ENCODE peak calls at places on chromosomes 1 and 21, in six cellular contexts. B, M, R, N, P and Z are unnamed samples.

GRCh38 chr1:42305639-42306038 is 29.4 kb downstream of the FOXJ3 start:
- DNase-seq in M (no peak), N (no peak), B (no peak), P (no peak), R (no peak), Z (no peak)

GRCh38 chr21:45985471-45986315 is 4.1 kb downstream of the COL6A1 start:
- DNase-seq in R (no peak), M (no peak), N (no peak), B (no peak), P (no peak), Z (no peak)

GRCh38 chr1:45297604-45298356 is 28.9 kb upstream of the HPDL start:
- DNase-seq in R (no peak), P (no peak), M (no peak), B (no peak), N (no peak), Z (peak)

GRCh38 chr21:42243026-42243425 is 24.1 kb downstream of the ABCG1 start:
- DNase-seq in B (no peak), P (no peak), N (no peak), R (no peak), M (no peak), Z (no peak)

GRCh38 chr1:218397752-218398339 is 52.7 kb downstream of the TGFB2 start:
- DNase-seq in P (no peak), B (no peak), M (no peak), N (no peak), R (no peak), Z (no peak)

GRCh38 chr1:226482196-226482595 is 66.4 kb upstream of the STUM start:
- DNase-seq in N (no peak), P (no peak), M (no peak), R (no peak), B (no peak), Z (no peak)

GRCh38 chr1:180584869-180585268 is 26.1 kb downstream of the OVAAL start:
- DNase-seq in P (no peak), R (no peak), M (no peak), N (no peak), B (no peak), Z (no peak)

GRCh38 chr1:215284966-215285365 is 202.4 kb downstream of the KCNK2 start:
- DNase-seq in B (no peak), M (no peak), P (no peak), R (no peak), N (no peak), Z (no peak)

GRCh38 chr1:106717561-106717960 is 338.9 kb upstream of the PRMT6 start:
- DNase-seq in B (no peak), M (no peak), N (no peak), R (no peak), P (no peak), Z (no peak)

GRCh38 chr21:44710756-44711326 is 531 bp downstream of the TSPEAR start:
- DNase-seq in B (no peak), P (no peak), M (no peak), N (peak), R (no peak), Z (no peak)

GRCh38 chr1:7401814-7402547 is 369.1 kb upstream of the VAMP3 start:
- DNase-seq in R (peak), P (no peak), M (no peak), B (peak), N (peak), Z (no peak)

GRCh38 chr1:169133801-169134558 is 27.5 kb downstream of the ATP1B1 start:
- DNase-seq in B (no peak), P (no peak), M (no peak), N (no peak), R (no peak), Z (no peak)

GRCh38 chr1:92599184-92599583 is 112.5 kb upstream of the GFI1 start:
- DNase-seq in B (no peak), M (no peak), P (no peak), N (no peak), R (peak), Z (no peak)

GRCh38 chr1:234313171-234313570 is 60.1 kb upstream of the COA6 start:
- DNase-seq in B (no peak), N (no peak), R (no peak), M (no peak), P (no peak), Z (no peak)

GRCh38 chr1:3430406-3430805 is 24.1 kb upstream of the ARHGEF16 start:
- DNase-seq in B (no peak), R (no peak), P (no peak), N (no peak), M (no peak), Z (no peak)

GRCh38 chr1:202272446-202272845 is 69.3 kb downstream of the UBE2T start:
- DNase-seq in P (no peak), M (no peak), B (no peak), R (no peak), N (peak), Z (no peak)
- H3K27ac ChIP-seq in P (no peak), M (no peak), B (no peak), R (no peak), N (no peak), Z (no peak)

GRCh38 chr1:59393211-59394180 is 96.6 kb downstream of the FGGY start:
- DNase-seq in R (peak), B (peak), P (peak), M (no peak), N (no peak), Z (no peak)

GRCh38 chr1:59389847-59390246 is 93.0 kb downstream of the FGGY start:
- DNase-seq in N (no peak), B (no peak), R (no peak), P (no peak), M (no peak), Z (no peak)

GRCh38 chr1:59394706-59395417 is 98.0 kb downstream of the FGGY start:
- DNase-seq in P (no peak), N (no peak), R (no peak), M (no peak), B (no peak), Z (no peak)

GRCh38 chr1:59390307-59390706 is 93.4 kb downstream of the FGGY start:
- DNase-seq in B (no peak), R (no peak), N (no peak), M (no peak), P (no peak), Z (no peak)

DNA sequence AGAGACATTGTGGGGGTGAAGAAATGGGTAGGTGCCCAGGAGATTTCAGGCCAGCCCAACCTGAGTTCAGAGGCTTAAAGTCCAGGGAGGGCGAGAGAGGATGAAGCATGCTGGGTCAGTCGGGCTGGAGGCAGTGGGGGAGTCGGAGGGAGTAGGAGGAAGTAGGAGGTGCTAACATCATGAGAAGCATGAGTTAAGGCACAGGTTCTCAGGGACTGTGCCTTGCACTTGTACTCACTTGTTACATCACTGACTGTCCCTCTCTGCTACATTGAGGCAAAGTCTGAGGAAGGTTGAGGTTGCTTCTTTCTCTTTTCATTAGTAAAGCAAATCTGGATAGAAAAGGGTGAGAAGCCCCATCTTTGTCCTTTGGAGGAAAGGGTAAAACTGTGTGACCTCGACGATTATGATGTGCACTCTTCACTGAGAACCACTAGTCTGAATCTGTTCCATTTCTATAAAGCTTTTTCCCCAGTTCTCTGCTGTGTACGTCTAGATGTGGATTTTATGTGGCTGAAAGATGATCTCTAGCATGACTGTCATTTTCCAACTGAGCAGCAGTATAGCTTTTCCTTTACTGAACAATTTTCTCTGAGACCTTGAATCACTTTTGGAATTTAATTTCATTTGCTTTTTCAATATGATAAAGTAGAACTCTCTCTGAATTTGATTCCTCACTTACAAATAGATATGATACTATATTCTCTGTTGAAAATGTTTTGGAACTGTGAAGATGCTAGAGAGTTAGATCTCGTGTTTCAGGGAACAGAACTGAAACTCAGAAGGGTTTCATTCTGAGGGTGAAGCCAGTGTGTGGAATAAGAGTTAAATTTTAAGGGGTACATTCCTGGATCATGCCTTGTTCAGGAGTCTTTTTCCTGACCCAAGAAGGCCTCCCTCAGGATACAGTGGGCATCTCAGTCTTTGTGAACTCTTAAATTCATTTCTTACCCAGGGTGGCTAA is 94.6 kb downstream of the FGGY start:
- DNase-seq in B (no peak), R (no peak), N (no peak), M (no peak), P (no peak), Z (no peak)
- H3K27ac ChIP-seq in B (no peak), R (no peak), N (no peak), M (no peak), P (no peak), Z (no peak)

GRCh38 chr1:172360960-172361359 is 59.5 kb upstream of the C1orf105 start:
- DNase-seq in N (no peak), P (no peak), B (no peak), R (no peak), M (no peak), Z (no peak)
- H3K27ac ChIP-seq in N (peak), P (peak), B (no peak), R (no peak), M (no peak), Z (no peak)

DNA sequence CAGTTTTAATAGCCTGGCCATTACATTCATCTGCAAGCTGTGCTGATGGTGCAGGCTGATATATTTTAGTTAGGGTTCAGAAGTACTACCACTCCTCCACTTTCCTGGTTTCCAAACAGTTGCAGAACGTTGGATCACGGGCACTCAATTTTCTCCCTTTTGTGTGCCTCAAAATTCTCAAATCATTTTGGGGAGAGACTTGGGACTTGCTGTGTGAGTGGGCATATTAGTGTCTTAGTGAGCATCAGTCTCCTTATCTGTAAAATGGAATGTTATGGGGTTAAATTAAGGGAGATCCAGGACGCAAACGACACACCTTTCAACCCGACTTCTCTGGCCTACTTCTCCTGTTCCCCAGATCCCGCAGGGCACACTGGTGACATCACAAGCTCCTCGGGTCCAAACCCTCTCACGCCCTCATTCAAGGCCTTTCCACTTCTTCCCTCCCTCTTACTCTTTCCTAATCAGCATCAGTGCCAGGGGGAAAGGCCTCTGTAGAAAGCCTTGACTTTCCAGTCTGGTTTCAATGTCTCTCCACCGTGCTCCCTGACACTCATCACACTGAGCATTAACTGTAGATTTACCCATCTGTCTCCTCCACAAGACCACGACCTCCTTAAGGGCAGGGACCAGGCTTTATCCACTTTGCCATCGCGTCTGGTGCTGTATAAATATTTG is 1.2 kb downstream of the PIGP start:
- DNase-seq in R (peak), M (no peak), B (peak), N (no peak), P (peak), Z (peak)
- H3K27ac ChIP-seq in R (peak), M (peak), B (peak), N (no peak), P (peak), Z (peak)

DNA sequence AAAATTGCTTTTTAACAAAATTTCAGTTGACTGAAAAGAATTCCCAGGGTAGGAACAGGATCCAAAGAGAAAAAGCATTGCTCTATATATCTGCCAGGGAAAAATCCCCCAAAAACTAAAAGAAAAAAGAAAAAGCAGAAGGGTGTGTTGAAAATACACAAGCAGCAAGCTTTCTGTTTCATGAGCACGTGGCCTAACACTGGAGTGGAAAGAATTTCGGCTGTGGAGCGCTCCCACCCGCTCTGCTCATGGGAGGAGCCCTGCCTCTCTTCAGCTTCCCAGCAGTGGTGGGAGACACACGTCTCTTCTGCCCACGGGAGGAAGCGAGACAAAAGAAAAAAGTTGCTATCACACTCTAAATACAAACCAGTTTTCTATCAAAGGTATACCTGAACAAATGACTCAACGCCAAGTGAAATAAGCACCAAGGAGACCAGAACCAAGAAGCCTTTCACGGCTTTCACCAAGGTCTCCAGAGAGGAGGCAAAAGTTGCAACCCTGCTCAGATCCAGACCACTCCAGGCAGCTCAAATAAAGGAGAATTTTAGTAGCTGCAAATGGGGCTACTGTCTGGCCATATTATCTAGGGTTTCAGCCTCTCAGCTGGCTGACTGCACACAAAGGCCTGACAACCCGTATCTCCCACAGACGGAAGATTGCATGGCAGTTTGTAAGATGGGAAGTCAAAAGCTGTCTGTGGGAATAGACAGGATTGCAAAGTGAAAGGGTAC is 29.5 kb upstream of the ZNF496 start:
- DNase-seq in N (no peak), B (no peak), M (no peak), P (peak), R (no peak), Z (no peak)
- H3K27ac ChIP-seq in N (no peak), B (no peak), M (no peak), P (peak), R (no peak), Z (no peak)